ENCODE peak calls at places on chromosomes 1 and 21, in five cellular contexts. Y is stomach, M is body of pancreas, I is lower lobe of right lung, B is mesendoderm. F is an unnamed sample.

GRCh38 chr1:192639607-192640368 is 3.8 kb downstream of the RGS13 start:
- DNase-seq in Y (no peak), M (no peak), I (no peak), B (no peak), F (peak; percentile 36)

GRCh38 chr1:39980555-39981313 is 25.8 kb downstream of the MFSD2A start:
- DNase-seq in Y (peak; percentile 38), M (no peak), I (no peak), B (peak; percentile 88), F (peak; percentile 89)

GRCh38 chr1:109509176-109510134 is at the start of gene AMIGO1:
- DNase-seq in Y (peak; percentile 62), M (peak; percentile 56), I (peak; percentile 77), B (peak; percentile 57), F (peak; percentile 63)

GRCh38 chr1:151988405-151988851 is 5.2 kb downstream of the S100A10 start:
- DNase-seq in Y (no peak), M (no peak), I (no peak), B (peak; percentile 95), F (peak; percentile 92)

GRCh38 chr1:102186541-102186940 is 189.8 kb upstream of the OLFM3 start:
- DNase-seq in Y (no peak), M (no peak), I (no peak), B (no peak), F (no peak)

GRCh38 chr1:28887418-28887834 is 26.9 kb upstream of the EPB41 start:
- DNase-seq in Y (peak; percentile 42), M (peak; percentile 49), I (peak; percentile 63), B (no peak), F (peak; percentile 23)

GRCh38 chr21:15060776-15061175 is 4.0 kb downstream of the NRIP1 start:
- DNase-seq in Y (no peak), M (no peak), I (no peak), B (peak; percentile 89), F (no peak)

GRCh38 chr1:161198877-161199431 is at the start of gene ADAMTS4:
- DNase-seq in Y (peak; percentile 43), M (peak; percentile 54), I (no peak), B (peak; percentile 86), F (no peak)

GRCh38 chr1:172585861-172586260 is 52.9 kb downstream of the SUCO start:
- DNase-seq in Y (no peak), M (no peak), I (no peak), B (no peak), F (no peak)

GRCh38 chr1:207805841-207806421 is 54.1 kb downstream of the CD46 start:
- DNase-seq in Y (peak; percentile 72), M (peak; percentile 91), I (peak; percentile 73), B (no peak), F (no peak)

GRCh38 chr1:175649416-175649815 is 94.0 kb downstream of the TNR start:
- DNase-seq in Y (no peak), M (no peak), I (no peak), B (no peak), F (no peak)

GRCh38 chr1:91687452-91687851 is 186.8 kb downstream of the CDC7 start:
- DNase-seq in Y (no peak), M (no peak), I (no peak), B (no peak), F (no peak)

GRCh38 chr1:5338466-5338865 is 653.8 kb downstream of the NPHP4 start:
- DNase-seq in Y (no peak), M (no peak), I (no peak), B (no peak), F (no peak)
- H3K27me3 ChIP-seq in Y (no peaks in the 10 kb centered on the region), M (no peaks in the 10 kb centered on the region), I (no peaks in the 10 kb centered on the region), B (no peaks in the 10 kb centered on the region), F (no peaks in the 10 kb centered on the region)

GRCh38 chr1:42931108-42931539 is 27.5 kb downstream of the SLC2A1 start:
- DNase-seq in Y (no peak), M (no peak), I (no peak), B (peak; percentile 79), F (peak; percentile 55)
- H3K36me3 ChIP-seq in Y (peaks cover 47% of the 10 kb centered on the region), M (peaks cover 2% of the 10 kb centered on the region), I (peaks cover 29% of the 10 kb centered on the region), B (peaks cover 44% of the 10 kb centered on the region), F (peaks cover 3% of the 10 kb centered on the region)

GRCh38 chr1:165354739-165355138 is 1.8 kb downstream of the LMX1A start:
- DNase-seq in Y (no peak), M (no peak), I (no peak), B (peak; percentile 38), F (no peak)
- H3K27me3 ChIP-seq in Y (peaks cover 40% of the 10 kb centered on the region), M (no peaks in the 10 kb centered on the region), I (peaks cover 91% of the 10 kb centered on the region), B (peaks cover 66% of the 10 kb centered on the region), F (peaks cover 52% of the 10 kb centered on the region)

GRCh38 chr1:74755475-74755874 is 22.5 kb downstream of the TYW3 start:
- DNase-seq in Y (no peak), M (no peak), I (no peak), B (no peak), F (no peak)
- H3K36me3 ChIP-seq in Y (peaks cover 91% of the 10 kb centered on the region), M (peaks cover 8% of the 10 kb centered on the region), I (peaks cover 75% of the 10 kb centered on the region), B (no peaks in the 10 kb centered on the region), F (peaks cover 8% of the 10 kb centered on the region)

GRCh38 chr1:205456868-205457724 is 1.3 kb upstream of the BLACAT1 start:
- DNase-seq in Y (no peak), M (no peak), I (no peak), B (peak; percentile 94), F (no peak)

GRCh38 chr1:205453466-205453865 is 2.4 kb downstream of the BLACAT1 start:
- DNase-seq in Y (no peak), M (no peak), I (no peak), B (no peak), F (no peak)

GRCh38 chr1:205454903-205455335 is 926 bp downstream of the BLACAT1 start:
- DNase-seq in Y (no peak), M (no peak), I (no peak), B (peak; percentile 84), F (no peak)

GRCh38 chr1:205456383-205456867 is 580 bp upstream of the BLACAT1 start:
- DNase-seq in Y (no peak), M (no peak), I (no peak), B (peak; percentile 77), F (no peak)

DNA sequence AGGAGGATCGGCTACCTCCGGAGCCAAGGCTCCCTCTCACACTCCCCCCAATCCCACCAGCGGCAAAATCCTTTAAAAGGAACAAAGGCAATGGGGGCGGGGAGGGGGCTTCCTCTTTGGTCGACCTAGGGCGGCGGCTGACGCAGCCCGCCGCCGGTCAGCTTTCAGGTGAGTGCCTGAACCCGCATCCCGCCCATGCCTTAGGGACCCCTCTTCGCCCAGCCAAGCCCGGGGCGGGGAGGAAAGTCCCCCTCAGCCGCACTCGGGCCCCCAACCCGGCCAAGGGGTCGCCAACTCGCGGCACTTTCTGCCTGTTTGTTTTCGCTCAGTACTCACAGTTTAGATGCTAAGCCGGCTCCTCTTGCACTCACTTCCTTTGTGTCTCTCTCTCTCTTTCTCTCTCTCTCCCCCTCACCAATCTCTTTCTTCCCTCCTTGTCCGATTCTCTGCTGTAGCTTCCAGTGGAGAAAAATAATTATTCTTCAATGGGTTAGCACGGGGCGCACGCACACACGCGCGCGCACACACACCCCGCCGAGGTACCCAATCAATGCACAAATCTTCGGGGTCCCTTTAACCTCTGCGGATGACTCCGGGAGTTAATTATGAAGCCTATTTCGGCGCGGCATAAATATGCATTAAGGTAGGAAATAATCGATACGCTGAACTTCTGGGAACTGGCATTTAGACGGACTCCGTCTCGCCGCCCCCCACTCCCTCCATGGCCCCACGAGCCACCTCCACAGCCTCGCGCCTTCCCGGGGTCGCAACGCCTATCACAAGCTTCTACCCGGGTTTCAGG is at the start of gene BLACAT1:
- DNase-seq in Y (no peak), M (no peak), I (no peak), B (peak; percentile 83), F (no peak)
- H3K27me3 ChIP-seq in Y (peaks cover 21% of the 10 kb centered on the region), M (no peaks in the 10 kb centered on the region), I (peaks cover 88% of the 10 kb centered on the region), B (no peaks in the 10 kb centered on the region), F (peaks cover 8% of the 10 kb centered on the region)

GRCh38 chr1:220157738-220158137 is 63.8 kb downstream of the IARS2 start:
- DNase-seq in Y (no peak), M (no peak), I (no peak), B (no peak), F (no peak)
- H3K36me3 ChIP-seq in Y (peaks cover 86% of the 10 kb centered on the region), M (peaks cover 26% of the 10 kb centered on the region), I (peaks cover 96% of the 10 kb centered on the region), B (peaks cover 4% of the 10 kb centered on the region), F (peaks cover 5% of the 10 kb centered on the region)

GRCh38 chr21:41503331-41503730 is 4.6 kb downstream of the TMPRSS2 start:
- DNase-seq in Y (no peak), M (no peak), I (no peak), B (no peak), F (peak; percentile 66)
- H3K27me3 ChIP-seq in Y (peaks cover under 1% of the 10 kb centered on the region), M (no peaks in the 10 kb centered on the region), I (peaks cover 31% of the 10 kb centered on the region), B (no peaks in the 10 kb centered on the region), F (no peaks in the 10 kb centered on the region)

GRCh38 chr21:38820471-38821239 is 14.9 kb downstream of the ETS2 start:
- DNase-seq in Y (no peak), M (no peak), I (peak; percentile 82), B (no peak), F (peak; percentile 63)

GRCh38 chr21:38818336-38818723 is 12.6 kb downstream of the ETS2 start:
- DNase-seq in Y (no peak), M (no peak), I (no peak), B (no peak), F (no peak)

GRCh38 chr21:38819051-38819718 is 13.5 kb downstream of the ETS2 start:
- DNase-seq in Y (no peak), M (no peak), I (no peak), B (no peak), F (no peak)

GRCh38 chr21:38821248-38821647 is 15.5 kb downstream of the ETS2 start:
- DNase-seq in Y (no peak), M (no peak), I (no peak), B (no peak), F (peak; percentile 40)

GRCh38 chr21:38819719-38820147 is 14.0 kb downstream of the ETS2 start:
- DNase-seq in Y (peak; percentile 58), M (no peak), I (peak; percentile 75), B (no peak), F (peak; percentile 78)
- H3K36me3 ChIP-seq in Y (peaks cover 97% of the 10 kb centered on the region), M (peaks cover 70% of the 10 kb centered on the region), I (peaks cover 97% of the 10 kb centered on the region), B (peaks cover 36% of the 10 kb centered on the region), F (peaks cover 71% of the 10 kb centered on the region)

F was measured in small intestine.